ENCODE peak calls at places on chromosome 4, in eight cellular contexts. E is tibial nerve, M is SK-N-SH, Z is stomach, K is ovary, L is H1, J is suprapubic skin, X is GM12878. T is an unnamed sample. For H3K4me1, the result is how much of the 10 kb centered on the place peaks cover.

GRCh38 chr4:175298119-175298518 is 380.0 kb downstream of the ADAM29 start:
- DNase-seq in E (no peak), M (no peak), Z (no peak), K (no peak), L (no peak), J (no peak), X (no peak), T (no peak)

GRCh38 chr4:2837904-2838496 is 5.6 kb upstream of the ADD1 start:
- DNase-seq in E (no peak), M (peak), Z (peak), K (peak), L (no peak), J (no peak), X (no peak), T (peak)

GRCh38 chr4:152572417-152573086 is 36.7 kb upstream of the FBXW7 start:
- DNase-seq in E (no peak), M (no peak), Z (no peak), K (no peak), L (no peak), J (no peak), X (no peak), T (no peak)

GRCh38 chr4:128653514-128654420 is 155.7 kb upstream of the JADE1 start:
- DNase-seq in E (no peak), M (no peak), Z (no peak), K (peak), L (no peak), J (no peak), X (no peak), T (peak)

GRCh38 chr4:144667500-144667899 is 21.5 kb downstream of the HHIP start:
- DNase-seq in E (no peak), M (no peak), Z (no peak), K (no peak), L (no peak), J (no peak), X (no peak), T (no peak)

GRCh38 chr4:103443324-103443723 is 245.2 kb upstream of the CENPE start:
- DNase-seq in E (no peak), M (no peak), Z (no peak), K (no peak), L (no peak), J (no peak), X (no peak), T (no peak)

GRCh38 chr4:107989162-107989536 is 540 bp upstream of the HADH start:
- DNase-seq in E (no peak), M (no peak), Z (no peak), K (no peak), L (no peak), J (no peak), X (no peak), T (no peak)

GRCh38 chr4:185128272-185129119 is 14.6 kb upstream of the SLC25A4 start:
- DNase-seq in E (no peak), M (peak), Z (no peak), K (peak), L (peak), J (no peak), X (no peak), T (no peak)

GRCh38 chr4:1164040-1164439 is 8.3 kb downstream of the SPON2 start:
- DNase-seq in E (no peak), M (no peak), Z (no peak), K (no peak), L (no peak), J (no peak), X (no peak), T (no peak)

GRCh38 chr4:88286897-88287296 is 2.5 kb upstream of the PPM1K start:
- DNase-seq in E (no peak), M (no peak), Z (no peak), K (no peak), L (no peak), J (no peak), X (no peak), T (no peak)

GRCh38 chr4:156968479-156968984 is 3.1 kb downstream of the PDGFC start:
- DNase-seq in E (peak), M (peak), Z (peak), K (peak), L (peak), J (no peak), X (no peak), T (peak)

GRCh38 chr4:105767579-105767978 is 59.0 kb downstream of the GSTCD start:
- DNase-seq in E (no peak), M (no peak), Z (no peak), K (no peak), L (no peak), J (no peak), X (no peak), T (no peak)

GRCh38 chr4:131408102-131408501 is 1741.0 kb upstream of the PCDH10 start:
- DNase-seq in E (no peak), M (no peak), Z (no peak), K (no peak), L (no peak), J (no peak), X (no peak), T (no peak)

GRCh38 chr4:186651624-186652023 is 72.0 kb downstream of the FAT1 start:
- DNase-seq in E (peak), M (no peak), Z (peak), K (no peak), L (no peak), J (no peak), X (no peak), T (peak)

GRCh38 chr4:153465583-153465921 is 608 bp upstream of the TMEM131L start:
- DNase-seq in E (no peak), M (peak), Z (peak), K (peak), L (peak), J (no peak), X (no peak), T (peak)

GRCh38 chr4:75254745-75255144 is 259.5 kb downstream of the RCHY1 start:
- DNase-seq in E (no peak), M (no peak), Z (no peak), K (no peak), L (no peak), J (no peak), X (no peak), T (no peak)

GRCh38 chr4:126839066-126839465 is 793.7 kb upstream of the INTU start:
- DNase-seq in E (no peak), M (no peak), Z (no peak), K (no peak), L (no peak), J (no peak), X (no peak), T (no peak)

GRCh38 chr4:149211961-149212360 is 603.7 kb downstream of the IQCM start:
- DNase-seq in E (no peak), M (no peak), Z (no peak), K (no peak), L (no peak), J (no peak), X (no peak), T (no peak)

GRCh38 chr4:123676550-123677229 is 280.1 kb downstream of the SPRY1 start:
- DNase-seq in E (no peak), M (no peak), Z (peak), K (no peak), L (no peak), J (no peak), X (no peak), T (no peak)

GRCh38 chr4:176274441-176274840 is 5.4 kb upstream of the ASB5 start:
- DNase-seq in E (no peak), M (no peak), Z (no peak), K (no peak), L (no peak), J (no peak), X (no peak), T (no peak)

GRCh38 chr4:133498149-133498548 is 349.1 kb downstream of the PCDH10 start:
- DNase-seq in E (no peak), M (no peak), Z (no peak), K (no peak), L (no peak), J (no peak), X (no peak), T (no peak)

GRCh38 chr4:172245493-172245892 is 432.3 kb downstream of the GALNTL6 start:
- DNase-seq in E (no peak), M (no peak), Z (no peak), K (no peak), L (no peak), J (no peak), X (no peak), T (no peak)

GRCh38 chr4:8547912-8548730 is 32.1 kb upstream of the GPR78 start:
- DNase-seq in E (no peak), M (peak), Z (no peak), K (no peak), L (no peak), J (no peak), X (no peak), T (no peak)

GRCh38 chr4:120923201-120923522 is 636 bp upstream of the PRDM5 start:
- DNase-seq in E (no peak), M (no peak), Z (no peak), K (no peak), L (no peak), J (no peak), X (no peak), T (no peak)

GRCh38 chr4:40940317-40940720 is 190.6 kb downstream of the NSUN7 start:
- DNase-seq in E (peak), M (no peak), Z (no peak), K (peak), L (no peak), J (no peak), X (no peak), T (peak)

GRCh38 chr4:26048962-26049361 is 134.9 kb downstream of the SMIM20 start:
- DNase-seq in E (no peak), M (no peak), Z (no peak), K (no peak), L (no peak), J (no peak), X (no peak), T (no peak)

GRCh38 chr4:8879574-8879973 is 7.9 kb upstream of the HMX1 start:
- DNase-seq in E (no peak), M (no peak), Z (no peak), K (no peak), L (no peak), J (no peak), X (no peak), T (no peak)

GRCh38 chr4:153931804-153932203 is 142.9 kb upstream of the SFRP2 start:
- DNase-seq in E (no peak), M (no peak), Z (no peak), K (no peak), L (no peak), J (no peak), X (no peak), T (no peak)

GRCh38 chr4:74675673-74676279 is 118.5 kb downstream of the BTC start:
- DNase-seq in E (no peak), M (peak), Z (no peak), K (no peak), L (no peak), J (no peak), X (no peak), T (no peak)

GRCh38 chr4:184668511-184669114 is 19.1 kb downstream of the PRIMPOL start:
- DNase-seq in E (no peak), M (no peak), Z (no peak), K (no peak), L (no peak), J (no peak), X (no peak), T (no peak)

GRCh38 chr4:94561249-94562024 is 109.7 kb downstream of the PDLIM5 start:
- DNase-seq in E (no peak), M (no peak), Z (no peak), K (no peak), L (no peak), J (no peak), X (no peak), T (no peak)

GRCh38 chr4:102564399-102564921 is 63.3 kb downstream of the NFKB1 start:
- DNase-seq in E (no peak), M (no peak), Z (no peak), K (no peak), L (no peak), J (no peak), X (peak), T (no peak)

GRCh38 chr4:29310252-29310651 is 1409.9 kb upstream of the PCDH7 start:
- DNase-seq in E (no peak), M (no peak), Z (no peak), K (no peak), L (no peak), J (no peak), X (no peak), T (no peak)

GRCh38 chr4:90438540-90438939 is 311.3 kb downstream of the CCSER1 start:
- DNase-seq in E (no peak), M (no peak), Z (no peak), K (no peak), L (no peak), J (no peak), X (no peak), T (no peak)

GRCh38 chr4:48664938-48665337 is 115.1 kb downstream of the FRYL start:
- DNase-seq in E (no peak), M (no peak), Z (no peak), K (no peak), L (no peak), J (no peak), X (no peak), T (no peak)

GRCh38 chr4:107255114-107255513 is 219.0 kb upstream of the DKK2 start:
- DNase-seq in E (no peak), M (no peak), Z (no peak), K (no peak), L (no peak), J (no peak), X (no peak), T (no peak)

DNA sequence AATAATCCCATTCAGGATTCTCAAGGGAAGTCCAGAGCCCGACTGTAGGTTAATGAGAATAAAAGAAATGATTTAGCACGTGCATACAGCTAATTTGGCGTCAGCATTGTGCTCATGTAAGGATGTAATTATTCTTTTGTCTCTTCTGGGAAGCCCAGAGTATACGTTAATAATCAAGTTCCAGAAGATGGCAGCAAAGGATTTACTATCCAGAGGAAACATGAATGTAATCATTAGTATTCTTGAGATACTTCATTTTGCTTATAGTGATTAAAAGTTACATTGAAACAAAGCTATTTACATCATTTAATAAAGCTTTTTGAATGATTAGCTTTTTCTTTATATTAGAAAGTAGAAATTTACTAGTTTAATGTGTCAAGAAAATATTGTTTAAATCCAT is 27.1 kb upstream of the MAP9 start:
- DNase-seq in E (no peak), M (peak), Z (no peak), K (no peak), L (no peak), J (no peak), X (no peak), T (no peak)
- TF ChIP-seq CTCF in E (no peak), M (peak), Z (no peak), K (no peak), L (no peak), J (no peak), X (no peak), T (peak)

DNA sequence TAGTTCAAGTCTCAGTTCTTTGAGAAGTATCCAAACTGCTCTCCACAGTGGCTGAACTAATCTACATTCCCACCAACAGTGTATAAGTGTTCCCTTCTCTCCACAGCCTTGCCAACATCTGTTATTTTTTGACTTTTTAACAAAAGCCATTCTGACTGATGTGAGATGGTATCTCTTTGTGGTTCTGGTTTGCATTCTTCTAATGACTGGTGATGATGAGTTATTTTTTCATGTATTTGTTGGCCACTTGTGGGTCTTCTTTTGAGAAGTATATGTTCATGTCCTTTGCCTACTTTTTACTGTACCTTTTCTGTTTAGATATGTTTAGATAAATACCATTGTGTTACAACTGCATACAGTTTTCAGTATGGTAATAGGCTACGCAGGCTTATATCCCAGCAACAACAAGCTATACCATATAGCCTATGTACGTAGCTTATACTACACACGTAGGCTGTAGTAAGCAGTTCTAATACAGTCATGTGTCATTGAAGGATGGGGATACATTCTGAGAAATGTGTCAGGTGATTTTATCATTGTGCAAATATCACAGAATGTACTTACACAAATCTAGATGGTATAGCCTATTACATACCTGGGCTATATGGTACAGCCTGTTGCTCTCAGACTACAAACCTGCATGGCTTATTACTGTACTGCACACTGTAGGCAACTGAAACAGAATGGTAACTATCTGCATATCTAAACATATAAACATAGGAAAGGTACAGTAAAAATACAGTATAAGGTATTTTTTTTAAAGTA is 28.1 kb downstream of the KLHL8 start:
- DNase-seq in E (no peak), M (no peak), Z (no peak), K (no peak), L (no peak), J (no peak), X (no peak), T (no peak)
- TF ChIP-seq EP300 in E (no peak), M (peak), Z (no peak), K (no peak), L (no peak), J (no peak), X (no peak), T (no peak)

DNA sequence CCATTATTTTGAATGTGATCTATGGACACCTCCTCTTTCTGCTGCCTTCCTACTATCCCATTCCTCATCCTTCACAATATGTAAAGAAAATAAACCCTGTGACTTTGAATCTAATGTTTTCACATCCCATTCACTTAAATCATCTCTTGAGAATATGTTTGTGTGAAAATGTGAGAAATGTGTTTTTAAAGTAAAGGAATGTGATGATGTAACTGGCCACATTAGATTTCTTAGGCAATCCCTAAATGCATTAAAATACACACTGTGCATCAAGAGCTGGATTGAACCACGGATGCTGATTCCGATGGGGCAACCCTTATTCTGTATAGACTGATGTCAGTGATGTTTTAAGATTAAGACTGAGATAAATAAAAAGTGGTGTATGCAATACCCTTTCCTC is 558.9 kb upstream of the TENM3 start:
- DNase-seq in E (no peak), M (no peak), Z (no peak), K (no peak), L (no peak), J (no peak), X (no peak), T (no peak)
- H3K4me1 ChIP-seq in E (under half), M (under half), Z (under half), K (under half), L (under half), J (under half), X (under half), T (under half)

DNA sequence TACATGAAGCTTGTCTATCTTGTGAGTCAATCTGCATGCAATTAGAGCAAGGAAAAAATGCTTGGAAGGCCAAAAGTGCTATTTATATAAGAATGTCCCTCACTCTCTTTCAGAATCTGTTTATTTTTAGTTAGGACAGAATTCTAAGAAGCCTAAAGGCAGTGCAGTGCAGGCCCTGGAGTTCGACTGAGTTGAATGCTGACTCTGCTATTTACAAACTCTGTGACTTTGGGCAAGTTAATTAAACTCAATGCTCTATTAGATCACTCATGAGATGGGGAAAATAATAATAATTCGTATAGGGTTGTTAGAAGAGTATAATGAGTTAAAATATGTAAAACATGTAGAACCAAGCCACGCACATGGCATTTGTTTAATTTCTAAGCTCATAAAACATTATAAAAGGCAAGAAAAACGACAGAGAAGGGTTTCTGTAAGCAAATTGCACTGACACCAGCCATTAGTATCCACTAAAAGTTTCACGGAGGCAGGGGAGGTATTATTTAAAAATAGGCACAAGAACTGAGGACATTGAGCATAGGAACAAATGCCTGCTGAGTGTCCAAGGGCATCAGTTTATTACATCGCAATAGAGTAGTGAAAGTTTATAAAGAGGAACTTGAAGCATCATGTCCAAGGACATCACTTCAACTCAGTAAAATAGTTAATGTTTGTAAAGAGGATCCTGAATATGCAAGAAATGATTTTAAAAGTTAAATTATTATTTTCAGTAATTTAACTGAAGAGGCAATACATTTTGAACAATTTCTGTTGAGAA is 115.0 kb upstream of the INPP4B start:
- DNase-seq in E (no peak), M (no peak), Z (no peak), K (no peak), L (no peak), J (no peak), X (no peak), T (no peak)
- TF ChIP-seq CTCF in E (no peak), M (no peak), Z (no peak), K (no peak), L (no peak), J (no peak), X (no peak), T (no peak)

DNA sequence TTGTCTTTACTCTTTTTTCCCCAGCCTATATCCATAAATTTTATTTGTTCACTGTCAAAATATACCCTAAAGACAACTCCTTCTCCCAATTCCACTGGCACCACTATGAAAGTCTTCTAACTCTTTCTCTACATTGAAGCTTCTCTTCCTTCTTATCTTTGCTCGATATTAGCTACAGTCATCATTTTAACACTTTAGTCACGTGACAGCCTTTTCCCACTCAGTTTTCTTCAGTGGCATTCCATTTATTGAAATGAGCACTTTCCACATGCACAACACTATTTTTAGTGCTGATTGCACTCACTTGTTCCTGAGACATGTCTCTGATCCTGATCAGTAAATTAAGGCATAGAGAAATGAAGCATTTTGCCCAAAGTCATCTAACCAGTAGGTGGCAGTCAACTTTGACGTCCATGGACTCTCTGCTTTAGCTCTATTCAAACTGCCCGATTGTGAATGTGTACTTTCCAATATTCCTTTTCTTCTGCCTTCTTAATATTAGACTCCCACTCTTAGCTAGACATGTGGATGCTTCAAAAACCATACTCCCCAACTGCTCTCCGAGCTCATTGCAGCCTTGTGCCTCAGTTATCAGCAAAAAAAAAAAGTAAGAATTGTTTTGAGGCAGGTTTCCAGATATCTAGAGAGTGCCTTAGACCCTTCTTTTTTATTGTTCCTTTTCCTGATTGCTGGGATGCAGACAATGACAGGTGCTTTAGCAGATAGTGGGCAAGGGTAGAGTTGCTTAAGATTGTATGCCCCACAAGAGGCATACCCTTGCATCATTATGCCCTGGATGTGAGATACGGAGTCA is 394.4 kb upstream of the ADGRL3 start:
- DNase-seq in E (no peak), M (peak), Z (no peak), K (no peak), L (no peak), J (no peak), X (no peak), T (no peak)
- TF ChIP-seq EP300 in E (no peak), M (no peak), Z (no peak), K (no peak), L (no peak), J (no peak), X (no peak), T (no peak)